ENCODE peak calls at places on chromosomes 5 and 9, in seven cellular contexts. Y, K, L, S, J, V and Q are unnamed samples.
A peak's percentile ranks its signal among the peaks of the same experiment; 100 is the strongest.

GRCh38 chr5:143695244-143695885 is 116.6 kb upstream of the HMHB1 start:
- DNase-seq in V (no peak), L (no peak), S (no peak), Y (no peak), J (no peak), K (no peak), Q (no peak)

GRCh38 chr5:153613143-153613542 is 122.7 kb downstream of the GRIA1 start:
- DNase-seq in L (peak; percentile 9), V (no peak), Y (no peak), J (no peak), K (no peak), S (no peak), Q (no peak)

GRCh38 chr5:45695011-45695667 is 1.0 kb downstream of the HCN1 start:
- DNase-seq in S (no peak), L (peak; percentile 12), Y (no peak), K (peak; percentile 52), J (no peak), V (no peak), Q (no peak)

GRCh38 chr5:142395334-142395733 is 70.5 kb upstream of the SPRY4 start:
- DNase-seq in J (no peak), Y (no peak), S (no peak), L (no peak), V (no peak), K (no peak), Q (no peak)

GRCh38 chr5:173873296-173873922 is 14.7 kb upstream of the CPEB4 start:
- DNase-seq in S (no peak), Y (no peak), K (no peak), L (no peak), J (no peak), V (no peak), Q (no peak)

GRCh38 chr5:103886826-103887225 is 324.2 kb upstream of the NUDT12 start:
- DNase-seq in L (no peak), S (no peak), Y (no peak), V (no peak), J (no peak), K (no peak), Q (no peak)

GRCh38 chr9:129237804-129238203 is 59.7 kb upstream of the IER5L start:
- DNase-seq in J (no peak), L (no peak), V (no peak), K (no peak), Y (no peak), S (no peak), Q (no peak)

GRCh38 chr9:101791938-101792337 is 53.5 kb upstream of the GRIN3A start:
- DNase-seq in Y (no peak), S (no peak), V (peak; percentile 12), L (peak; percentile 37), K (peak; percentile 75), J (peak; percentile 31), Q (peak; percentile 37)

GRCh38 chr5:69451941-69452652 is 37.2 kb downstream of the MARVELD2 start:
- DNase-seq in V (no peak), Y (no peak), L (no peak), S (no peak), J (peak; percentile 84), K (no peak), Q (no peak)

GRCh38 chr9:93315118-93315517 is 131.2 kb downstream of the WNK2 start:
- DNase-seq in J (no peak), K (no peak), S (no peak), Y (no peak), V (no peak), L (no peak), Q (no peak)

GRCh38 chr9:98709968-98710965 is 1.5 kb upstream of the GABBR2 start:
- DNase-seq in K (peak; percentile 71), S (no peak), V (peak; percentile 30), J (no peak), L (no peak), Y (no peak), Q (peak; percentile 18)

GRCh38 chr5:10913846-10914245 is 152.8 kb upstream of the DAP start:
- DNase-seq in J (peak; percentile 13), S (no peak), K (no peak), Y (no peak), L (no peak), V (peak; percentile 20), Q (peak; percentile 86)

GRCh38 chr5:96569332-96569731 is 92.8 kb upstream of the CAST start:
- DNase-seq in L (no peak), K (no peak), J (no peak), S (no peak), V (no peak), Y (no peak), Q (no peak)

GRCh38 chr5:96702503-96703383 is 40.6 kb downstream of the CAST start:
- DNase-seq in L (peak; percentile 92), V (peak; percentile 96), S (no peak), K (peak; percentile 84), J (peak; percentile 70), Y (peak; percentile 88), Q (peak; percentile 18)

GRCh38 chr5:137446611-137447010 is 52.5 kb downstream of the SPOCK1 start:
- DNase-seq in Y (no peak), L (no peak), K (no peak), J (no peak), V (no peak), S (no peak), Q (no peak)

GRCh38 chr9:107868166-107868565 is 378.6 kb upstream of the KLF4 start:
- DNase-seq in K (no peak), J (no peak), L (no peak), Y (no peak), S (no peak), V (no peak), Q (no peak)

GRCh38 chr5:6950250-6950649 is 237.0 kb downstream of the TENT4A start:
- DNase-seq in L (no peak), K (no peak), V (no peak), S (no peak), J (no peak), Y (no peak), Q (no peak)

GRCh38 chr5:93150311-93151012 is 430.6 kb downstream of the NR2F1-AS1 start:
- DNase-seq in K (peak; percentile 6), L (no peak), V (no peak), Y (no peak), J (no peak), S (no peak), Q (no peak)

GRCh38 chr9:110835859-110836271 is 167.3 kb downstream of the MUSK start:
- DNase-seq in V (no peak), Y (no peak), L (no peak), J (no peak), K (peak; percentile 1), S (no peak), Q (no peak)

GRCh38 chr5:19172926-19173425 is 815.0 kb downstream of the CDH18 start:
- DNase-seq in Y (no peak), J (no peak), V (no peak), L (no peak), S (no peak), K (no peak), Q (no peak)

GRCh38 chr9:95610006-95610785 is 93.4 kb upstream of the PTCH1 start:
- DNase-seq in S (no peak), Y (no peak), L (no peak), V (no peak), J (no peak), K (no peak), Q (no peak)

GRCh38 chr9:108603141-108603540 is 252.6 kb downstream of the ACTL7B start:
- DNase-seq in L (no peak), Y (no peak), J (no peak), S (no peak), V (no peak), K (no peak), Q (no peak)

GRCh38 chr9:100222674-100223073 is 123.6 kb downstream of the INVS start:
- DNase-seq in V (no peak), K (peak; percentile 43), S (no peak), L (peak; percentile 20), J (no peak), Y (no peak), Q (no peak)

GRCh38 chr9:10268500-10269485 is 344.0 kb downstream of the PTPRD start:
- DNase-seq in Y (no peak), K (peak; percentile 73), J (peak; percentile 5), S (no peak), L (peak; percentile 31), V (no peak), Q (no peak)

DNA sequence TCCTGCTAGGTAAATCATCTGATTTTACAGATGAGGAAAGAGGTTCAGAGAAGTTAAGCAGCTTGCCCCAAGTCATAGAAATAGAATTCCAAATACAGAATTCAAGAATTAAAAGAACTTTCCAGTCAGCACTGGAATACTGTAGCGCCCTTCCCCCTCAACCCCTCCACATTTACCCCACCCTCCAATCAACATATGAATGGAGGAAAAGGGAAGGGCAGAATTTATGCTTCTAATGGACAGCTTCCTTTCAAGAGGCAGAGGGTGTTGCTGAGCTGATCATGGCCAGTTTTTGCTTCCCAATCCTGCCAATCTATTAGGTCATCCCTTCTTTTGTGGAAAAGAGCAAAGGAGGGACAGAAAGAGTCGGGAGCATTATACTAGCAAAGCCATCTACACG is 39.1 kb upstream of the ANKRD31 start:
- DNase-seq in S (no peak), L (no peak), V (no peak), Y (no peak), K (peak; percentile 57), J (no peak), Q (no peak)
- TF ChIP-seq REST in S (no peak), L (no peak), V (no peak), Y (no peak), K (no peak), J (no peak), Q (no peak)

DNA sequence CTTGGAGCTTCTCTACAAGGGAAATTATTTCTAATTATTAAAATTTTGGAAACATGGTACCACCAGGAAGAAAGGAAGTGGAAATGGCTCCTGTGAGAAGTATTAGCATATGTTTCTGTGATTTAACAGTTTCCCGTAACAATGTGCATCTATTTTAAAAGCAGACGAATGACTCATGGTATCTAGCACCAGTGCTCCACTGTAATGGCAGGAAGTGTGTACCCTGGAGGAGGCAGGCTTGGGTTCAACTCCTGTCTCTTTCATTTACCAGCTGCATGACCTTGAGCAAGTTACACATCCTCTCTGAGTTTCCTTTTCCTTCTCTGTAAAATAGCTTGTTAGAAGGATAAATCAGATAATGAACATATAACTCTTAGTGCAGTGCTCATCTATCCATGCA is 41.0 kb upstream of the ANGPTL2 start:
- DNase-seq in L (no peak), J (peak; percentile 30), S (peak; percentile 64), Y (no peak), K (no peak), V (no peak), Q (no peak)
- TF ChIP-seq POLR2AphosphoS5 in L (peak; percentile 37), J (no peak), S (no peak), Y (no peak), K (no peak), V (no peak), Q (no peak)

GRCh38 chr5:110031402-110032140 is 341.8 kb downstream of the MAN2A1 start:
- DNase-seq in K (no peak), L (no peak), Y (no peak), J (no peak), V (no peak), S (no peak), Q (no peak)

GRCh38 chr5:110025160-110025559 is 335.4 kb downstream of the MAN2A1 start:
- DNase-seq in Y (no peak), L (no peak), J (no peak), S (no peak), K (no peak), V (no peak), Q (no peak)

GRCh38 chr5:110032386-110032785 is 342.7 kb downstream of the MAN2A1 start:
- DNase-seq in K (no peak), J (no peak), V (no peak), L (no peak), S (no peak), Y (no peak), Q (no peak)

GRCh38 chr5:110027527-110028322 is 338.0 kb downstream of the MAN2A1 start:
- DNase-seq in V (no peak), L (no peak), K (no peak), Y (no peak), J (no peak), S (no peak), Q (no peak)
- TF ChIP-seq REST in V (no peak), L (no peak), K (no peak), Y (no peak), J (no peak), S (no peak), Q (no peak)

GRCh38 chr5:167903243-167903642 is 388.2 kb upstream of the WWC1 start:
- DNase-seq in L (no peak), K (no peak), J (no peak), Y (no peak), S (no peak), V (no peak), Q (no peak)
- TF ChIP-seq POLR2AphosphoS5 in L (no peak), K (no peak), J (no peak), Y (no peak), S (no peak), V (no peak), Q (no peak)